ENCODE peak calls at places on chromosomes 6 and 20, in four cellular contexts. One of them, this sample, is unnamed.

GRCh38 chr6:136863752-136864151 is 41.4 kb downstream of the PEX7 start:
- DNase-seq in hippocampal formation: no peak
- DNase-seq in IMR-90: no peak
- DNase-seq in body of pancreas: no peak
- DNase-seq in this sample: no peak

GRCh38 chr6:33872761-33873160 is 69.0 kb upstream of the MLN start:
- DNase-seq in IMR-90: no peak
- DNase-seq in hippocampal formation: no peak
- DNase-seq in body of pancreas: no peak
- DNase-seq in this sample: no peak

GRCh38 chr6:36998723-36999466 is 6.6 kb upstream of the FGD2 start:
- DNase-seq in IMR-90: no peak
- DNase-seq in hippocampal formation: no peak
- DNase-seq in body of pancreas: no peak
- DNase-seq in this sample: no peak

GRCh38 chr6:43627008-43627825 is 1.8 kb downstream of the GTPBP2 start:
- DNase-seq in hippocampal formation: no peak
- DNase-seq in IMR-90: peak
- DNase-seq in body of pancreas: peak
- DNase-seq in this sample: no peak

GRCh38 chr6:104409913-104410312 is 449.8 kb downstream of the HACE1 start:
- DNase-seq in hippocampal formation: no peak
- DNase-seq in body of pancreas: no peak
- DNase-seq in IMR-90: no peak
- DNase-seq in this sample: no peak

GRCh38 chr20:50870572-50871161 is 60.6 kb downstream of the ADNP start:
- DNase-seq in IMR-90: peak
- DNase-seq in body of pancreas: no peak
- DNase-seq in hippocampal formation: no peak
- DNase-seq in this sample: no peak

GRCh38 chr6:43870660-43871061 is 100.7 kb downstream of the VEGFA start:
- DNase-seq in hippocampal formation: no peak
- DNase-seq in IMR-90: peak
- DNase-seq in body of pancreas: no peak
- DNase-seq in this sample: no peak

GRCh38 chr6:28747631-28748157 is 176.1 kb downstream of the TRIM27 start:
- DNase-seq in body of pancreas: no peak
- DNase-seq in hippocampal formation: no peak
- DNase-seq in IMR-90: peak
- DNase-seq in this sample: no peak

GRCh38 chr6:8027965-8028651 is 36.1 kb downstream of the BLOC1S5 start:
- DNase-seq in body of pancreas: no peak
- DNase-seq in IMR-90: peak
- DNase-seq in hippocampal formation: no peak
- DNase-seq in this sample: no peak

GRCh38 chr6:31498748-31499147 is 803 bp downstream of the MICB start:
- DNase-seq in hippocampal formation: no peak
- DNase-seq in IMR-90: no peak
- DNase-seq in body of pancreas: peak
- DNase-seq in this sample: no peak

GRCh38 chr20:6074145-6074561 is 20.3 kb upstream of the LRRN4 start:
- DNase-seq in body of pancreas: peak
- DNase-seq in IMR-90: no peak
- DNase-seq in hippocampal formation: no peak
- DNase-seq in this sample: peak

GRCh38 chr6:79158856-79159516 is 75.5 kb downstream of the HMGN3 start:
- DNase-seq in body of pancreas: no peak
- DNase-seq in IMR-90: no peak
- DNase-seq in hippocampal formation: no peak
- DNase-seq in this sample: no peak

GRCh38 chr6:44221291-44221960 is 2.0 kb upstream of the SLC29A1 start:
- DNase-seq in hippocampal formation: peak
- DNase-seq in IMR-90: peak
- DNase-seq in body of pancreas: peak
- DNase-seq in this sample: peak

GRCh38 chr20:53839423-53840176 is 230.8 kb downstream of the BCAS1 start:
- DNase-seq in hippocampal formation: no peak
- DNase-seq in body of pancreas: peak
- DNase-seq in IMR-90: no peak
- DNase-seq in this sample: peak

GRCh38 chr6:36487698-36488097 is 44.9 kb downstream of the KCTD20 start:
- DNase-seq in body of pancreas: no peak
- DNase-seq in IMR-90: peak
- DNase-seq in hippocampal formation: no peak
- DNase-seq in this sample: no peak

GRCh38 chr6:138538390-138539031 is 39.2 kb upstream of the NHSL1 start:
- DNase-seq in body of pancreas: no peak
- DNase-seq in IMR-90: peak
- DNase-seq in hippocampal formation: no peak
- DNase-seq in this sample: no peak

GRCh38 chr6:13402711-13403110 is 74.4 kb upstream of the TBC1D7 start:
- DNase-seq in hippocampal formation: no peak
- DNase-seq in body of pancreas: no peak
- DNase-seq in IMR-90: no peak
- DNase-seq in this sample: no peak

GRCh38 chr6:11556308-11556707 is 18.8 kb downstream of the TMEM170B start:
- DNase-seq in IMR-90: no peak
- DNase-seq in hippocampal formation: no peak
- DNase-seq in body of pancreas: no peak
- DNase-seq in this sample: no peak

GRCh38 chr6:152594726-152595125 is 42.4 kb downstream of the SYNE1 start:
- DNase-seq in IMR-90: no peak
- DNase-seq in hippocampal formation: no peak
- DNase-seq in body of pancreas: no peak
- DNase-seq in this sample: no peak

GRCh38 chr6:159463440-159463839 is 229.6 kb downstream of the SOD2 start:
- DNase-seq in IMR-90: peak
- DNase-seq in body of pancreas: no peak
- DNase-seq in hippocampal formation: no peak
- DNase-seq in this sample: no peak

GRCh38 chr6:166572370-166573261 is 13.9 kb downstream of the RAMACL start:
- DNase-seq in body of pancreas: no peak
- DNase-seq in IMR-90: peak
- DNase-seq in hippocampal formation: no peak
- DNase-seq in this sample: no peak

GRCh38 chr20:41248371-41249024 is 69.0 kb downstream of the ZHX3 start:
- DNase-seq in IMR-90: no peak
- DNase-seq in body of pancreas: no peak
- DNase-seq in hippocampal formation: peak
- DNase-seq in this sample: no peak

GRCh38 chr6:142694054-142694453 is 250.9 kb downstream of the HIVEP2 start:
- DNase-seq in IMR-90: peak
- DNase-seq in body of pancreas: no peak
- DNase-seq in hippocampal formation: no peak
- DNase-seq in this sample: no peak

GRCh38 chr20:41004561-41005360 is 23.9 kb upstream of the TOP1 start:
- DNase-seq in body of pancreas: no peak
- DNase-seq in IMR-90: peak
- DNase-seq in hippocampal formation: no peak
- DNase-seq in this sample: no peak

GRCh38 chr20:49666906-49667305 is 46.8 kb downstream of the B4GALT5 start:
- DNase-seq in IMR-90: no peak
- DNase-seq in body of pancreas: no peak
- DNase-seq in hippocampal formation: no peak
- DNase-seq in this sample: no peak

GRCh38 chr20:41738584-41739193 is 120.5 kb upstream of the CHD6 start:
- DNase-seq in hippocampal formation: peak
- DNase-seq in IMR-90: peak
- DNase-seq in body of pancreas: peak
- DNase-seq in this sample: peak

GRCh38 chr20:45409531-45410272 is 1.6 kb downstream of the DBNDD2 start:
- DNase-seq in hippocampal formation: no peak
- DNase-seq in body of pancreas: no peak
- DNase-seq in IMR-90: no peak
- DNase-seq in this sample: no peak

GRCh38 chr20:14696937-14697336 is 359.5 kb upstream of the FLRT3 start:
- DNase-seq in hippocampal formation: no peak
- DNase-seq in IMR-90: no peak
- DNase-seq in body of pancreas: no peak
- DNase-seq in this sample: no peak

GRCh38 chr6:14950970-14951276 is 294.9 kb upstream of the JARID2 start:
- DNase-seq in body of pancreas: no peak
- DNase-seq in hippocampal formation: no peak
- DNase-seq in IMR-90: no peak
- DNase-seq in this sample: no peak

GRCh38 chr20:16806886-16807285 is 58.7 kb downstream of the OTOR start:
- DNase-seq in IMR-90: peak
- DNase-seq in body of pancreas: no peak
- DNase-seq in hippocampal formation: no peak
- DNase-seq in this sample: no peak

GRCh38 chr20:18805881-18806280 is 7.7 kb upstream of the SCP2D1 start:
- DNase-seq in hippocampal formation: no peak
- DNase-seq in IMR-90: peak
- DNase-seq in body of pancreas: no peak
- DNase-seq in this sample: no peak

GRCh38 chr20:6756961-6757595 is 10.4 kb upstream of the BMP2 start:
- DNase-seq in body of pancreas: peak
- DNase-seq in IMR-90: no peak
- DNase-seq in hippocampal formation: no peak
- DNase-seq in this sample: no peak

GRCh38 chr20:11755071-11755881 is 162.4 kb upstream of the BTBD3 start:
- DNase-seq in IMR-90: no peak
- DNase-seq in hippocampal formation: peak
- DNase-seq in body of pancreas: no peak
- DNase-seq in this sample: no peak

GRCh38 chr20:2006452-2007381 is 12.9 kb upstream of the PDYN start:
- DNase-seq in body of pancreas: no peak
- DNase-seq in hippocampal formation: no peak
- DNase-seq in IMR-90: peak
- DNase-seq in this sample: peak

GRCh38 chr6:31075528-31075927 is 36.8 kb downstream of the C6orf15 start:
- DNase-seq in body of pancreas: no peak
- DNase-seq in hippocampal formation: no peak
- DNase-seq in IMR-90: peak
- DNase-seq in this sample: no peak

GRCh38 chr20:11496382-11496781 is 421.3 kb upstream of the BTBD3 start:
- DNase-seq in body of pancreas: no peak
- DNase-seq in hippocampal formation: no peak
- DNase-seq in IMR-90: peak
- DNase-seq in this sample: no peak

This sample was measured in activated CD4-positive, alpha-beta T cell treated with anti-CD3 and anti-CD28 coated beads, Interleukin-2, amount 10 ng/mL, durations not matched to agents 7 days and 5 days.